ENCODE peak calls at places on chromosome 18, in six cellular contexts. X is H9, J is mesenchymal stem cell, S is neuronal stem cell, T is IMR-90, A is trophoblast cell. P is an unnamed sample.

GRCh38 chr18:47868744-47869143 is 61.7 kb downstream of the SMAD2 start:
- DNase-seq in X (no peak), J (no peak), S (no peak), T (no peak), A (no peak), P (no peak)

GRCh38 chr18:2617974-2618373 is 37.6 kb upstream of the SMCHD1 start:
- DNase-seq in X (no peak), J (no peak), S (no peak), T (peak; percentile 27), A (peak; percentile 41), P (no peak)

GRCh38 chr18:32259553-32259952 is 69.7 kb downstream of the MEP1B start:
- DNase-seq in X (no peak), J (no peak), S (no peak), T (no peak), A (no peak), P (no peak)

GRCh38 chr18:37294951-37295350 is 270.6 kb downstream of the CELF4 start:
- DNase-seq in X (peak; percentile 82), J (peak; percentile 24), S (peak; percentile 51), T (no peak), A (peak; percentile 13), P (peak; percentile 46)

GRCh38 chr18:58590827-58591226 is 38.1 kb downstream of the ALPK2 start:
- DNase-seq in X (no peak), J (no peak), S (no peak), T (no peak), A (peak; percentile 25), P (no peak)

GRCh38 chr18:37407571-37407970 is 158.0 kb downstream of the CELF4 start:
- DNase-seq in X (no peak), J (no peak), S (no peak), T (no peak), A (no peak), P (no peak)

GRCh38 chr18:10160251-10160650 is 246.4 kb downstream of the VAPA start:
- DNase-seq in X (no peak), J (no peak), S (no peak), T (no peak), A (peak; percentile 35), P (no peak)

GRCh38 chr18:8116346-8117007 is 492.8 kb upstream of the RAB12 start:
- DNase-seq in X (no peak), J (peak; percentile 73), S (no peak), T (peak; percentile 83), A (peak; percentile 59), P (no peak)

GRCh38 chr18:44682181-44682870 is 1.6 kb downstream of the SETBP1 start:
- DNase-seq in X (peak; percentile 51), J (no peak), S (peak; percentile 8), T (no peak), A (no peak), P (peak; percentile 59)

GRCh38 chr18:45997689-45998088 is 30.6 kb upstream of the EPG5 start:
- DNase-seq in X (no peak), J (no peak), S (no peak), T (no peak), A (no peak), P (no peak)

GRCh38 chr18:34929336-34929780 is 111.9 kb upstream of the MAPRE2 start:
- DNase-seq in X (no peak), J (peak; percentile 90), S (no peak), T (peak; percentile 91), A (peak; percentile 43), P (no peak)

GRCh38 chr18:8814206-8814605 is 108.8 kb downstream of the MTCL1 start:
- DNase-seq in X (no peak), J (no peak), S (no peak), T (peak; percentile 76), A (no peak), P (no peak)

GRCh38 chr18:62981566-62981965 is 266.2 kb downstream of the PHLPP1 start:
- DNase-seq in X (no peak), J (no peak), S (no peak), T (no peak), A (no peak), P (no peak)

GRCh38 chr18:58473071-58473470 is 155.8 kb downstream of the ALPK2 start:
- DNase-seq in X (no peak), J (no peak), S (no peak), T (peak; percentile 29), A (no peak), P (no peak)

GRCh38 chr18:47150824-47151366 is 595 bp upstream of the HDHD2 start:
- DNase-seq in X (no peak), J (no peak), S (no peak), T (no peak), A (no peak), P (no peak)

GRCh38 chr18:58756148-58756547 is 84.9 kb downstream of the MALT1 start:
- DNase-seq in X (no peak), J (no peak), S (no peak), T (no peak), A (no peak), P (no peak)

GRCh38 chr18:9673296-9674251 is 34.5 kb upstream of the RAB31 start:
- DNase-seq in X (peak; percentile 57), J (peak; percentile 70), S (no peak), T (peak; percentile 58), A (peak; percentile 90), P (no peak)

GRCh38 chr18:44942073-44942472 is 261.4 kb downstream of the SETBP1 start:
- DNase-seq in X (no peak), J (no peak), S (no peak), T (no peak), A (peak; percentile 11), P (no peak)

GRCh38 chr18:3703732-3704176 is 253.8 kb downstream of the TGIF1 start:
- DNase-seq in X (peak; percentile 62), J (peak; percentile 67), S (peak; percentile 65), T (peak; percentile 73), A (peak; percentile 74), P (peak; percentile 65)

GRCh38 chr18:23935804-23936203 is 78.8 kb upstream of the TTC39C start:
- DNase-seq in X (no peak), J (no peak), S (no peak), T (no peak), A (no peak), P (no peak)

GRCh38 chr18:32424696-32425095 is 46.0 kb downstream of the GAREM1 start:
- DNase-seq in X (no peak), J (peak; percentile 57), S (no peak), T (no peak), A (no peak), P (no peak)

GRCh38 chr18:40851014-40851429 is 1104.0 kb upstream of the PIK3C3 start:
- DNase-seq in X (no peak), J (no peak), S (no peak), T (peak; percentile 54), A (peak; percentile 72), P (no peak)

GRCh38 chr18:39966275-39966674 is 1988.8 kb upstream of the PIK3C3 start:
- DNase-seq in X (peak; percentile 35), J (no peak), S (no peak), T (no peak), A (peak; percentile 6), P (peak; percentile 54)

GRCh38 chr18:55473078-55473477 is 114.9 kb downstream of the TCF4 start:
- DNase-seq in X (no peak), J (no peak), S (no peak), T (no peak), A (no peak), P (no peak)

GRCh38 chr18:38634117-38634516 is 1068.5 kb upstream of the CELF4 start:
- DNase-seq in X (no peak), J (no peak), S (no peak), T (no peak), A (no peak), P (no peak)

GRCh38 chr18:51666717-51667320 is 469.3 kb upstream of the MEX3C start:
- DNase-seq in X (no peak), J (no peak), S (no peak), T (no peak), A (no peak), P (no peak)

GRCh38 chr18:3305354-3305762 is 43.4 kb downstream of the MYL12B start:
- DNase-seq in X (no peak), J (peak; percentile 98), S (no peak), T (peak; percentile 100), A (peak; percentile 18), P (no peak)

GRCh38 chr18:11808001-11808855 is 43.0 kb upstream of the CHMP1B start:
- DNase-seq in X (peak; percentile 77), J (peak; percentile 31), S (no peak), T (peak; percentile 64), A (peak; percentile 89), P (no peak)

GRCh38 chr18:22485808-22486244 is 68.1 kb upstream of the CTAGE1 start:
- DNase-seq in X (no peak), J (peak; percentile 51), S (no peak), T (no peak), A (peak; percentile 40), P (no peak)

GRCh38 chr18:1468550-1468949 is 563.9 kb downstream of the ADCYAP1 start:
- DNase-seq in X (no peak), J (no peak), S (no peak), T (no peak), A (no peak), P (no peak)

GRCh38 chr18:1659190-1659589 is 754.5 kb downstream of the ADCYAP1 start:
- DNase-seq in X (no peak), J (no peak), S (no peak), T (no peak), A (no peak), P (no peak)

GRCh38 chr18:58263055-58263732 is 219.2 kb downstream of the NEDD4L start:
- DNase-seq in X (no peak), J (peak; percentile 60), S (no peak), T (peak; percentile 24), A (peak; percentile 91), P (no peak)

GRCh38 chr18:28711096-28711495 is 534.2 kb upstream of the CDH2 start:
- DNase-seq in X (no peak), J (no peak), S (no peak), T (no peak), A (no peak), P (no peak)

GRCh38 chr18:80200932-80201672 is 46.2 kb downstream of the PARD6G start:
- DNase-seq in X (no peak), J (no peak), S (no peak), T (no peak), A (no peak), P (peak; percentile 49)

GRCh38 chr18:53322163-53322562 is 902.3 kb downstream of the MBD2 start:
- DNase-seq in X (no peak), J (no peak), S (no peak), T (no peak), A (no peak), P (no peak)
- H3K14ac ChIP-seq in X (no peak overlapping the region), J (no peak overlapping the region), S (no peak overlapping the region), T (no peak overlapping the region), A (no peak overlapping the region), P (no peak overlapping the region)

GRCh38 chr18:65587491-65587890 is 163.3 kb upstream of the CDH7 start:
- DNase-seq in X (no peak), J (no peak), S (no peak), T (no peak), A (no peak), P (no peak)

GRCh38 chr18:65592419-65592818 is 158.4 kb upstream of the CDH7 start:
- DNase-seq in X (no peak), J (no peak), S (no peak), T (no peak), A (peak; percentile 17), P (no peak)
- H3K14ac ChIP-seq in X (no peak overlapping the region), J (no peak overlapping the region), S (no peak overlapping the region), T (no peak overlapping the region), A (no peak overlapping the region), P (no peak overlapping the region)

GRCh38 chr18:69936191-69936558 is 11.5 kb downstream of the CD226 start:
- DNase-seq in X (no peak), J (no peak), S (no peak), T (no peak), A (no peak), P (no peak)
- H3K14ac ChIP-seq in X (no peak overlapping the region), J (no peak overlapping the region), S (no peak overlapping the region), T (no peak overlapping the region), A (no peak overlapping the region), P (no peak overlapping the region)

GRCh38 chr18:13259701-13260100 is 41.1 kb downstream of the LDLRAD4 start:
- DNase-seq in X (no peak), J (no peak), S (no peak), T (no peak), A (no peak), P (no peak)
- H3K14ac ChIP-seq in X (no peak overlapping the region), J (no peak overlapping the region), S (no peak overlapping the region), T (no peak overlapping the region), A (no peak overlapping the region), P (no peak overlapping the region)

P was measured in H1.